ENCODE peak calls at places on chromosome 19, in seven cellular contexts. D is NCI-H1105; K is colonic mucosa; R is GM04503; V is NCI-H2081; J is HCEC 1CT; S is CD4-positive, CD25-positive, alpha-beta regulatory T cell. Q is an unnamed sample.

GRCh38 chr19:16461630-16462051 is 10.1 kb downstream of the EPS15L1 start:
- DNase-seq in K (no peak), R (no peak), J (no peak), D (no peak), S (no peak), V (no peak), Q (peak)

GRCh38 chr19:42846597-42846996 is 32.9 kb downstream of the PSG1 start:
- DNase-seq in R (peak), J (peak), S (no peak), D (no peak), K (no peak), V (no peak), Q (no peak)

GRCh38 chr19:2549701-2550191 is 73.8 kb downstream of the GADD45B start:
- DNase-seq in S (no peak), K (peak), D (no peak), J (peak), R (peak), V (no peak), Q (peak)

GRCh38 chr19:39299404-39299803 is 3.2 kb downstream of the IFNL1 start:
- DNase-seq in J (no peak), K (no peak), R (no peak), S (no peak), V (no peak), D (no peak), Q (no peak)

GRCh38 chr19:53977991-53978731 is 13.3 kb upstream of the CACNG6 start:
- DNase-seq in R (peak), V (no peak), D (no peak), K (no peak), J (no peak), S (peak), Q (peak)

GRCh38 chr19:44846455-44847143 is 502 bp downstream of the NECTIN2 start:
- DNase-seq in K (peak), S (no peak), V (no peak), J (no peak), D (no peak), R (no peak), Q (no peak)

GRCh38 chr19:45507864-45508680 is 793 bp downstream of the VASP start:
- DNase-seq in R (no peak), J (peak), S (peak), D (peak), V (no peak), K (peak), Q (no peak)

GRCh38 chr19:18589380-18590272 is 1.0 kb downstream of the REX1BD start:
- DNase-seq in D (peak), J (peak), R (no peak), S (peak), K (peak), V (peak), Q (peak)

GRCh38 chr19:44969437-44969836 is 14.3 kb downstream of the CLPTM1 start:
- DNase-seq in D (no peak), R (no peak), K (no peak), V (no peak), S (no peak), J (no peak), Q (no peak)

GRCh38 chr19:12314553-12314952 is 18.9 kb downstream of the ZNF563 start:
- DNase-seq in D (no peak), V (no peak), R (no peak), S (no peak), J (no peak), K (peak), Q (no peak)

GRCh38 chr19:4304509-4305252 is at the start of gene FSD1:
- DNase-seq in V (peak), R (no peak), S (peak), K (no peak), J (peak), D (peak), Q (peak)

GRCh38 chr19:3721131-3721899 is 13.1 kb downstream of the TJP3 start:
- DNase-seq in R (no peak), S (peak), J (peak), K (peak), V (peak), D (peak), Q (peak)

GRCh38 chr19:11355160-11356073 is at the start of gene PLPPR2:
- DNase-seq in K (peak), R (peak), S (peak), D (peak), J (peak), V (peak), Q (peak)

GRCh38 chr19:9935409-9936062 is 779 bp downstream of the OLFM2 start:
- DNase-seq in V (no peak), S (no peak), D (no peak), R (no peak), J (no peak), K (no peak), Q (no peak)

GRCh38 chr19:12698138-12698537 is 1.7 kb upstream of the FBXW9 start:
- DNase-seq in D (no peak), K (no peak), R (no peak), V (no peak), S (no peak), J (no peak), Q (no peak)

GRCh38 chr19:1853295-1854031 is 5.2 kb upstream of the REXO1 start:
- DNase-seq in V (peak), K (peak), D (peak), R (no peak), S (peak), J (peak), Q (peak)

GRCh38 chr19:48218964-48219363 is 36.7 kb downstream of the CARD8 start:
- DNase-seq in V (no peak), J (peak), S (no peak), K (no peak), R (no peak), D (no peak), Q (no peak)

GRCh38 chr19:16034180-16034579 is 42.1 kb upstream of the TPM4 start:
- DNase-seq in K (no peak), D (no peak), R (no peak), V (no peak), J (no peak), S (no peak), Q (no peak)

GRCh38 chr19:13149628-13150186 is 468 bp downstream of the STX10 start:
- DNase-seq in D (peak), V (peak), J (peak), K (no peak), R (no peak), S (no peak), Q (peak)

GRCh38 chr19:1819211-1819975 is 7.3 kb upstream of the ATP8B3 start:
- DNase-seq in K (no peak), D (no peak), V (no peak), R (no peak), S (no peak), J (no peak), Q (no peak)

GRCh38 chr19:2083174-2083854 is 12.8 kb downstream of the MOB3A start:
- DNase-seq in S (peak), V (no peak), D (no peak), J (no peak), R (no peak), K (no peak), Q (no peak)

GRCh38 chr19:57171551-57172081 is 4.3 kb upstream of the DUXA start:
- DNase-seq in V (no peak), S (peak), D (no peak), J (no peak), R (no peak), K (peak), Q (peak)

GRCh38 chr19:4057913-4058695 is 8.6 kb downstream of the ZBTB7A start:
- DNase-seq in R (peak), K (peak), J (peak), V (no peak), D (no peak), S (no peak), Q (no peak)

GRCh38 chr19:55085923-55086715 is 10.4 kb downstream of the EPS8L1 start:
- DNase-seq in J (no peak), V (no peak), K (no peak), D (no peak), R (no peak), S (no peak), Q (no peak)

GRCh38 chr19:51398096-51398704 is 7.8 kb upstream of the C19orf84 start:
- DNase-seq in K (no peak), V (no peak), R (no peak), S (peak), D (no peak), J (peak), Q (peak)

GRCh38 chr19:10764340-10764894 is 46.5 kb downstream of the DNM2 start:
- DNase-seq in V (no peak), R (no peak), S (no peak), J (no peak), D (no peak), K (peak), Q (no peak)

GRCh38 chr19:49014870-49015255 is 2.0 kb downstream of the LHB start:
- DNase-seq in K (no peak), S (no peak), J (no peak), R (no peak), V (no peak), D (no peak), Q (no peak)